ENCODE peak calls at places on chromosome 2, in eight cellular contexts. X is stimulated activated CD4-positive, alpha-beta T cell treated with anti-CD3 and anti-CD28 coated beads, Interleukin-12 subunit alpha, Interleukin-12 subunit beta, amount 100 ng/mL, for 4 hours; Z is A549; B is EH; O is stomach; D is PC-3; R is caudate nucleus; M is activated CD4-positive, alpha-beta T cell treated with anti-CD3 and anti-CD28 coated beads, Interleukin-2, amount 50 U/mL, for 1 hour. L is an unnamed sample.

GRCh38 chr2:3180082-3180908 is 197.3 kb downstream of the EIPR1 start:
- DNase-seq in R (no peak), M (no peak), O (no peak), D (peak), B (no peak), X (no peak), Z (peak), L (no peak)

GRCh38 chr2:83291083-83291482 is 1168.0 kb downstream of the SUCLG1 start:
- DNase-seq in R (no peak), D (no peak), X (no peak), O (no peak), Z (no peak), M (no peak), B (no peak), L (no peak)

GRCh38 chr2:27442981-27443323 is 771 bp downstream of the KRTCAP3 start:
- DNase-seq in O (peak), B (no peak), X (no peak), R (no peak), M (no peak), Z (no peak), D (no peak), L (no peak)

GRCh38 chr2:178449700-178450573 is 1.0 kb downstream of the PRKRA start:
- DNase-seq in B (peak), Z (no peak), R (no peak), O (no peak), D (no peak), X (peak), M (no peak), L (no peak)

GRCh38 chr2:25558262-25558661 is 115.1 kb downstream of the DTNB start:
- DNase-seq in Z (no peak), R (no peak), X (peak), D (peak), O (no peak), B (peak), M (no peak), L (no peak)

GRCh38 chr2:177161741-177162440 is 50.7 kb upstream of the HNRNPA3 start:
- DNase-seq in O (no peak), X (no peak), B (peak), R (no peak), M (no peak), D (peak), Z (peak), L (no peak)

GRCh38 chr2:145652992-145653545 is 1133.2 kb upstream of the ZEB2 start:
- DNase-seq in M (no peak), D (peak), Z (no peak), R (no peak), X (no peak), O (no peak), B (peak), L (no peak)

GRCh38 chr2:225434014-225434413 is 34.5 kb downstream of the NYAP2 start:
- DNase-seq in R (no peak), X (no peak), D (no peak), Z (no peak), M (no peak), B (no peak), O (no peak), L (no peak)

GRCh38 chr2:39227628-39228412 is 15.9 kb downstream of the CDKL4 start:
- DNase-seq in B (peak), X (peak), Z (peak), D (peak), O (peak), M (peak), R (peak), L (peak)

GRCh38 chr2:222982010-222982908 is 69.7 kb upstream of the KCNE4 start:
- DNase-seq in Z (peak), O (peak), R (no peak), D (peak), M (no peak), B (peak), X (no peak), L (peak)

GRCh38 chr2:232444409-232445148 is 11.4 kb upstream of the ALPI start:
- DNase-seq in R (no peak), Z (peak), X (peak), B (peak), M (peak), O (peak), D (peak), L (no peak)

GRCh38 chr2:158482594-158482993 is 25.8 kb downstream of the PKP4 start:
- DNase-seq in M (no peak), R (no peak), X (no peak), O (no peak), D (peak), Z (no peak), B (peak), L (no peak)

GRCh38 chr2:207135340-207135739 is 30.4 kb downstream of the KLF7 start:
- DNase-seq in M (no peak), O (no peak), Z (peak), B (peak), D (peak), X (no peak), R (no peak), L (no peak)

GRCh38 chr2:15145046-15145817 is 415.9 kb downstream of the NBAS start:
- DNase-seq in X (no peak), R (no peak), M (no peak), D (peak), O (no peak), Z (no peak), B (peak), L (no peak)

GRCh38 chr2:118371500-118371899 is 283.2 kb downstream of the INSIG2 start:
- DNase-seq in R (no peak), D (peak), X (no peak), Z (peak), O (no peak), B (peak), M (no peak), L (no peak)

GRCh38 chr2:118294063-118294462 is 205.8 kb downstream of the INSIG2 start:
- DNase-seq in X (no peak), R (no peak), B (no peak), Z (no peak), D (no peak), M (no peak), O (no peak), L (no peak)

GRCh38 chr2:854460-854859 is 96.2 kb upstream of the SNTG2 start:
- DNase-seq in B (peak), Z (peak), X (peak), O (peak), R (no peak), M (no peak), D (peak), L (no peak)

GRCh38 chr2:212135739-212136138 is 402.9 kb downstream of the ERBB4 start:
- DNase-seq in R (no peak), O (no peak), Z (peak), M (no peak), B (peak), X (no peak), D (no peak), L (no peak)

GRCh38 chr2:60439219-60439974 is 114.1 kb downstream of the BCL11A start:
- DNase-seq in M (no peak), X (no peak), O (peak), Z (no peak), D (no peak), R (no peak), B (no peak), L (peak)

GRCh38 chr2:25380586-25381360 is 39.0 kb upstream of the DNMT3A start:
- DNase-seq in R (no peak), B (no peak), O (peak), D (no peak), M (no peak), X (no peak), Z (no peak), L (no peak)

GRCh38 chr2:100381240-100381639 is 36.2 kb downstream of the CHST10 start:
- DNase-seq in O (peak), X (peak), B (peak), D (peak), M (peak), R (peak), Z (peak), L (peak)